ENCODE peak calls at places on chromosomes 13 and 19, in eight cellular contexts. One of them, this sample, is unnamed. For H3K4me1, the result is how much of the 10 kb centered on the place peaks cover.

GRCh38 chr19:287381-287871 is 3.8 kb downstream of the PLPP2 start:
- DNase-seq in astrocyte: no peak
- DNase-seq in GM23248: no peak
- DNase-seq in hepatocyte: no peak
- DNase-seq in PC-3: no peak
- DNase-seq in fibroblast of lung: no peak
- DNase-seq in DND-41: no peak
- DNase-seq in H9: no peak
- DNase-seq in this sample: no peak

GRCh38 chr13:73883162-73883561 is 251.0 kb downstream of the KLF12 start:
- DNase-seq in astrocyte: no peak
- DNase-seq in GM23248: no peak
- DNase-seq in PC-3: no peak
- DNase-seq in hepatocyte: no peak
- DNase-seq in DND-41: no peak
- DNase-seq in fibroblast of lung: no peak
- DNase-seq in H9: no peak
- DNase-seq in this sample: no peak

GRCh38 chr19:40466219-40467006 is at the start of gene SPTBN4:
- DNase-seq in DND-41: no peak
- DNase-seq in GM23248: peak
- DNase-seq in PC-3: no peak
- DNase-seq in hepatocyte: peak
- DNase-seq in fibroblast of lung: no peak
- DNase-seq in astrocyte: no peak
- DNase-seq in H9: peak
- DNase-seq in this sample: no peak

GRCh38 chr19:52566121-52566520 is 4.0 kb upstream of the ZNF701 start:
- DNase-seq in H9: no peak
- DNase-seq in GM23248: no peak
- DNase-seq in PC-3: no peak
- DNase-seq in DND-41: no peak
- DNase-seq in astrocyte: no peak
- DNase-seq in fibroblast of lung: no peak
- DNase-seq in hepatocyte: no peak
- DNase-seq in this sample: no peak

GRCh38 chr13:20446900-20447299 is 78.8 kb downstream of the CRYL1 start:
- DNase-seq in fibroblast of lung: no peak
- DNase-seq in H9: no peak
- DNase-seq in GM23248: peak
- DNase-seq in DND-41: no peak
- DNase-seq in astrocyte: no peak
- DNase-seq in hepatocyte: no peak
- DNase-seq in PC-3: no peak
- DNase-seq in this sample: no peak

GRCh38 chr19:7534531-7534980 is 961 bp upstream of the PNPLA6 start:
- DNase-seq in hepatocyte: peak
- DNase-seq in H9: peak
- DNase-seq in GM23248: peak
- DNase-seq in astrocyte: peak
- DNase-seq in PC-3: peak
- DNase-seq in DND-41: peak
- DNase-seq in fibroblast of lung: peak
- DNase-seq in this sample: peak

GRCh38 chr19:48741222-48741999 is 1.0 kb upstream of the RASIP1 start:
- DNase-seq in GM23248: peak
- DNase-seq in astrocyte: no peak
- DNase-seq in H9: peak
- DNase-seq in hepatocyte: no peak
- DNase-seq in fibroblast of lung: no peak
- DNase-seq in PC-3: no peak
- DNase-seq in DND-41: peak
- DNase-seq in this sample: no peak

GRCh38 chr19:1206733-1207301 is 1.2 kb downstream of the STK11 start:
- DNase-seq in astrocyte: no peak
- DNase-seq in DND-41: no peak
- DNase-seq in H9: peak
- DNase-seq in hepatocyte: peak
- DNase-seq in PC-3: no peak
- DNase-seq in GM23248: peak
- DNase-seq in fibroblast of lung: no peak
- DNase-seq in this sample: no peak

GRCh38 chr19:46931197-46931596 is 70.4 kb downstream of the ARHGAP35 start:
- DNase-seq in hepatocyte: no peak
- DNase-seq in GM23248: no peak
- DNase-seq in H9: no peak
- DNase-seq in DND-41: no peak
- DNase-seq in PC-3: no peak
- DNase-seq in astrocyte: no peak
- DNase-seq in fibroblast of lung: no peak
- DNase-seq in this sample: no peak
- H3K4me1 ChIP-seq in hepatocyte: under half
- H3K4me1 ChIP-seq in GM23248: under half
- H3K4me1 ChIP-seq in H9: under half
- H3K4me1 ChIP-seq in DND-41: under half
- H3K4me1 ChIP-seq in PC-3: under half
- H3K4me1 ChIP-seq in astrocyte: under half
- H3K4me1 ChIP-seq in fibroblast of lung: under half
- H3K4me1 ChIP-seq in this sample: under half

DNA sequence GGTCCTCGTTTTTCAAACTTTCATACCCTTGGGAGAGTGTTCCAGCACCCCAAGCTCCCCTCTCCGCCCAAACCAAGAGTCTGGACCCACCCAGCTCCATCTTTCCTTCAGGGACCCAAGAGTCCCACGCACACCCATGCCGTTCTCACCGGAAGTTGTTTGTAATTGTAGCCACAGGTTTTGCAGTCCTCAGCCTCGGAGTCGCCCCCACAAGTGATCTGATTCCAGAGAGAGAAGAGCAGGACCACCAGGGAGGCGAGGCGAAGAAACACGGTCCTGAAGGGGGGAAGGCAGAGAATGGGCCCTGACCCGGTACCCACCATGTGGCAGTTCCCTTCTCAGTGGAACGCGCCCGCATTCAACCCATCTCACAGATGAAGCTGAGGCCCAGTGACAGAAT is 3.4 kb upstream of the LENG1 start:
- DNase-seq in fibroblast of lung: no peak
- DNase-seq in astrocyte: no peak
- DNase-seq in PC-3: no peak
- DNase-seq in hepatocyte: no peak
- DNase-seq in DND-41: peak
- DNase-seq in H9: no peak
- DNase-seq in GM23248: no peak
- DNase-seq in this sample: no peak
- H2AFZ ChIP-seq in fibroblast of lung: no peak
- H2AFZ ChIP-seq in astrocyte: no peak
- H2AFZ ChIP-seq in PC-3: peak
- H2AFZ ChIP-seq in hepatocyte: no peak
- H2AFZ ChIP-seq in DND-41: peak
- H2AFZ ChIP-seq in H9: no peak
- H2AFZ ChIP-seq in GM23248: no peak
- H2AFZ ChIP-seq in this sample: no peak

GRCh38 chr13:46575321-46575721 is 22.4 kb downstream of the LRCH1 start:
- DNase-seq in PC-3: no peak
- DNase-seq in H9: no peak
- DNase-seq in fibroblast of lung: peak
- DNase-seq in hepatocyte: peak
- DNase-seq in astrocyte: peak
- DNase-seq in GM23248: peak
- DNase-seq in DND-41: peak
- DNase-seq in this sample: no peak
- H3K4me1 ChIP-seq in PC-3: under half
- H3K4me1 ChIP-seq in H9: under half
- H3K4me1 ChIP-seq in fibroblast of lung: under half
- H3K4me1 ChIP-seq in hepatocyte: under half
- H3K4me1 ChIP-seq in astrocyte: under half
- H3K4me1 ChIP-seq in GM23248: under half
- H3K4me1 ChIP-seq in DND-41: under half
- H3K4me1 ChIP-seq in this sample: under half

DNA sequence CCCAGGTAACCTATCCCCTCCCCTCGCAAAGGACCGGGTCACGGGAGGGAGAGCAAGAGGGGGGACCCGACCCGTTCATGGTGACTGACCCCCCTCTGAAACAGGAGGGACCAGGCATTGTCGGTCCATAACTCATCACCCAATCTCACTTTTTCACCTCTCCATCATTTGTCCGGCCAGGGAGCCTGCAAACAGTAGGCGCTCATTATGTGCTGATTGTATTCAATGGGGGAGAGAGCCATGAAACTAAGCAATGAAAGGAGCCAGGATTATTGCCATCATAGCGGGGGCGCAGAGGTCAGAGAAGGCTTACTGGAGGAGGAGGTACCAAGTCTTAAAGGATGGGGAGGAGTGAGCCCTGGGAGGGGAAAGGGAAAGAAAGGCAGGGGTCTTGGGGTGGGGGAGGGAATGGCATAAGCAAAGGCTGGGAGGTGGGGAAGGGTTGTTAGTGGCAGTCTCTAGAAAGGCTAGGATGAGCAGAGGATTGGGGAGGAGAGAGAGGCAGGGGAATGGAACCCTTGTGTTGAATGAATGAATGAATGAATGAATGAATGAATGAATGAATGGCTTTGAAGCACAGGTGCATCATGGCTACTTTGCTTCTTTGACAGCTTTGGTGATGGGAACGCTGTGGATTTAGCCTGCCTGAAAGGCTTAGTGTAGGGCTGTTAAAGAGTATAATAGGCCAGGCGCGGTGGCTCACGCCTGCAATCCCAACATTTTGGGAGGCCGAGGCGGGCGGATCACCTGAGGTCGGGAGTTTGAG is 1.4 kb downstream of the SHFL start:
- DNase-seq in DND-41: no peak
- DNase-seq in H9: no peak
- DNase-seq in PC-3: no peak
- DNase-seq in GM23248: no peak
- DNase-seq in astrocyte: no peak
- DNase-seq in hepatocyte: no peak
- DNase-seq in fibroblast of lung: no peak
- DNase-seq in this sample: no peak
- H2AFZ ChIP-seq in DND-41: no peak
- H2AFZ ChIP-seq in H9: no peak
- H2AFZ ChIP-seq in PC-3: no peak
- H2AFZ ChIP-seq in GM23248: no peak
- H2AFZ ChIP-seq in astrocyte: no peak
- H2AFZ ChIP-seq in hepatocyte: no peak
- H2AFZ ChIP-seq in fibroblast of lung: no peak
- H2AFZ ChIP-seq in this sample: no peak

DNA sequence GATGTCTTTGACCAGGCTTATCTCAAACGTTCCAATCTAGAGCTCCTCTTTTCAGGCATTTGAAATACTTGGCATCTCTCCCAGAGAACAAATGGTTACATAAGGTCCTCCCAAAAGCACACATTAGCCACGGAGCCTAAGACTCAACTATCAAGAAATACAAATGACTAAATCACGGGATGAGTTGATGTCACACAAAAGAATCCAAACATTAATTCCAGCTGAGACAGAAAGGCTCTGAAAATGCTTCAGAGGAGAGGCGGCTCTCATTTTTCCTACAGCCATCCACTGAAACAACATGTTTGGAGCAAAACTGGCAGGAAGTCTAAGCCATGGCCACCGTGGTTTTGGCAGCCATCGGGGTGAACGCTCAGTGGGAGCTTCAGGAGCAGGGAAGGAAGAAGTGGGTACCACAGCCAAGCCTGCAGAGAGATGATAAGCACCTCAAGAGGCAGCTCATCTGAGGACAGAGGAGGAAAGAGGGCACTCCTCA is 122.5 kb downstream of the STK24 start:
- DNase-seq in hepatocyte: no peak
- DNase-seq in fibroblast of lung: peak
- DNase-seq in PC-3: peak
- DNase-seq in H9: no peak
- DNase-seq in astrocyte: peak
- DNase-seq in GM23248: peak
- DNase-seq in DND-41: no peak
- DNase-seq in this sample: no peak
- H3K4me1 ChIP-seq in hepatocyte: under half
- H3K4me1 ChIP-seq in fibroblast of lung: under half
- H3K4me1 ChIP-seq in PC-3: under half
- H3K4me1 ChIP-seq in H9: under half
- H3K4me1 ChIP-seq in astrocyte: under half
- H3K4me1 ChIP-seq in GM23248: half or more
- H3K4me1 ChIP-seq in DND-41: under half
- H3K4me1 ChIP-seq in this sample: under half